ENCODE peak calls at places on chromosomes 6 and 20, in six cellular contexts. X is AG09319, Y is RWPE1, T is psoas muscle, L is cardiac fibroblast, N is prostate gland. C is an unnamed sample.

GRCh38 chr20:13205848-13206434 is 15.1 kb upstream of the ISM1 start:
- DNase-seq in T (no peak), N (no peak), Y (peak; percentile 11), X (no peak), L (no peak), C (no peak)

GRCh38 chr6:140440223-140440810 is 1065.9 kb upstream of the CITED2 start:
- DNase-seq in L (no peak), T (no peak), Y (no peak), X (no peak), N (no peak), C (no peak)

GRCh38 chr6:169165031-169165430 is 88.6 kb downstream of the THBS2 start:
- DNase-seq in T (no peak), Y (no peak), N (no peak), X (no peak), L (no peak), C (no peak)

GRCh38 chr6:16999486-17000436 is 102.1 kb upstream of the STMND1 start:
- DNase-seq in X (peak; percentile 80), T (no peak), L (peak; percentile 74), N (peak; percentile 49), Y (peak; percentile 30), C (peak; percentile 65)

GRCh38 chr6:165984743-165985142 is 182.9 kb downstream of the TBXT start:
- DNase-seq in Y (no peak), X (no peak), T (no peak), L (no peak), N (no peak), C (no peak)

GRCh38 chr20:57124346-57124745 is 142.1 kb downstream of the BMP7 start:
- DNase-seq in T (no peak), N (no peak), X (no peak), Y (no peak), L (no peak), C (no peak)

GRCh38 chr6:99995916-99996315 is 1.9 kb upstream of the MCHR2 start:
- DNase-seq in L (no peak), T (no peak), N (no peak), X (no peak), Y (no peak), C (no peak)

GRCh38 chr20:43857932-43858331 is 56.7 kb upstream of the TOX2 start:
- DNase-seq in L (no peak), T (no peak), N (no peak), X (no peak), Y (no peak), C (no peak)

GRCh38 chr6:63904844-63905243 is 269.2 kb downstream of the PHF3 start:
- DNase-seq in N (no peak), Y (peak; percentile 34), T (no peak), X (no peak), L (peak; percentile 93), C (no peak)

GRCh38 chr6:147768969-147769368 is 260.5 kb downstream of the SAMD5 start:
- DNase-seq in T (no peak), Y (no peak), L (no peak), X (no peak), N (no peak), C (no peak)
- TF ChIP-seq CTCF in T (no peak), Y (no peak), L (no peak), X (no peak), N (no peak), C (no peak)

DNA sequence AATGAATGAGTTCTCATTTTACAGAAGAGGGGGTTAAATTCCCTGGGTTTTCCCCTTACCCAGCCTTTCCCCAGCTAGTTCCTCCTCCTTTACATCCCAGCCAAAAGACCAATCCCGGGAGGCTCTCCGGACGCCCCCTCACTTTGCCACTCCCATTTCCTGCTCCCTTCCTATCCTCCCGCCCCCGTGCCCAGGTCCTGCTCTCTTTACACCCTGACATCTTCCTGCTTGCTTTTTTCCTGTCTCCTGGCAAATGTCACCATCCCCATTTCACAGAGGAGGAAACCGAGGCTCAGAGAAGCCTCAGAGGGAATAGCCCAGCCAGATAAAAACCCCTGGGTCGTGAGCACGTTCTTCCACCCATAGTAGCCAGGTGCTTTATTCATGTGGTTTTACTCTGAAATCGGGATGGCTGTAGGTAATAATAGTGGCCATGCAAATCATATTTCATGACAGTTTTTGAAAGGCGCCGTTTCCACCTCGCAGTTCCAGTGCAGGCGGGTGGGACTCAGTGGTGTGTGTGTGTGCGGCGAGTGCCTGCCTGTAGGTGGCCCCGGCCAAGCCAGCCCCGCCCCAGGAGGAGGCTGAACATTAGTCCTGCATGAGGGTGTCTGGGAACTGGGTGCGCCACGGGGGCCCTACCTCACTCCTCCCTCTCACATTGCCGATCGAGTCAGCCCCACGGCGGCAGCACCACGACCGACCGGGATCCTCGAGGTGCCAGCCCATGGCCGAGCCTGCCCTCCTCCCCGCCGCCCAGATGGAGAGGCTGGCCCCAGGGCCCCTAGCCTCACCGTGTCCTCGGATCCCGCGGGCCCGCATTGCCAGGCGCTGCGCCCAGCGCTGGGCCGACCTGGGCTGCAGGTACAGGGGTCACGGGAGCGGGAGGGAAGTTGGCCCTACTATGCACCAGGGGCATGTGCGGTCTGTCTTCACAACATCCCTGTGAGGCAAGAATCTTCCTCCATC is at the start of gene ARHGAP40:
- DNase-seq in T (no peak), X (no peak), Y (peak; percentile 80), N (peak; percentile 14), L (peak; percentile 18), C (no peak)
- TF ChIP-seq CTCF in T (no peak), X (no peak), Y (no peak), N (peak; percentile 39), L (peak; percentile 37), C (peak; percentile 17)

DNA sequence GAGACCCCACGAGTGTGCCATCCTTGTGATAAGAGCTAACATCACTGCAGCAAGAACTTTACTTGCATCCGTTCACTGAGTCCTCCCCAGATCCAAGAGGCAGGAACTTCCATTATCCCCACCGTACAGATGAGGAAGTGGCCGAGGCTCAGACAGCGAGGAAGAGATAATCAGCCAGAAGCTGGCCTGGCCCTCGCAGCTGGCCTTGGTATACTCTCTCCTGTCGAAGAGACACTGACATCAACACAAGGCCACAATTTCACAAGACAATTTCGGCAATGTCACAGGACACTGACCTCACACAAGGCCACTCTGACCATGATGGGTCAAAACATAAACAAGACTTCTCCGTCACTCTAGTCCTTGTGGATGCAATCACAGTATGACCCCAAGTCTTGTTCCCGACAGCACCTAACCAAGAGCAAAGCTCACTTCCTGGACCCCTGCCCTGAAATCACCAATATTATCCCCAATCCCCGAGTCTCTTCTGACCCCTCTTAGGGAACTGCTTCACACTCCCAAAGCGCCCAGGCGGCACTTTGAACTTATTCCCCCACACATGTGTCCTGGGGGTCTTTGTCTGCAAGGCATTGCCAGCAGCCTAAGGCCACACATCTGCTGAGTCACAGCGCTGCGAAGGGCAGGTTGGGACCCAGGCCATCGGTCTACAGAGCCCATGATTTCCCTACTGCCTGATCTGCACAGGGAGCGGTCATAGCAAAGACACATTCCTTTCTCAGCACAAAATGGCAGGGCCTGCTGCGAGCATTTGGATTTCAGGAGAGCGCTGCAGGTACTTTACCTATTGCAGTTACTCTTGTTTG is 14.8 kb upstream of the VAPB start:
- DNase-seq in N (no peak), T (no peak), L (no peak), X (no peak), Y (no peak), C (no peak)
- TF ChIP-seq CTCF in N (no peak), T (no peak), L (no peak), X (no peak), Y (no peak), C (no peak)

DNA sequence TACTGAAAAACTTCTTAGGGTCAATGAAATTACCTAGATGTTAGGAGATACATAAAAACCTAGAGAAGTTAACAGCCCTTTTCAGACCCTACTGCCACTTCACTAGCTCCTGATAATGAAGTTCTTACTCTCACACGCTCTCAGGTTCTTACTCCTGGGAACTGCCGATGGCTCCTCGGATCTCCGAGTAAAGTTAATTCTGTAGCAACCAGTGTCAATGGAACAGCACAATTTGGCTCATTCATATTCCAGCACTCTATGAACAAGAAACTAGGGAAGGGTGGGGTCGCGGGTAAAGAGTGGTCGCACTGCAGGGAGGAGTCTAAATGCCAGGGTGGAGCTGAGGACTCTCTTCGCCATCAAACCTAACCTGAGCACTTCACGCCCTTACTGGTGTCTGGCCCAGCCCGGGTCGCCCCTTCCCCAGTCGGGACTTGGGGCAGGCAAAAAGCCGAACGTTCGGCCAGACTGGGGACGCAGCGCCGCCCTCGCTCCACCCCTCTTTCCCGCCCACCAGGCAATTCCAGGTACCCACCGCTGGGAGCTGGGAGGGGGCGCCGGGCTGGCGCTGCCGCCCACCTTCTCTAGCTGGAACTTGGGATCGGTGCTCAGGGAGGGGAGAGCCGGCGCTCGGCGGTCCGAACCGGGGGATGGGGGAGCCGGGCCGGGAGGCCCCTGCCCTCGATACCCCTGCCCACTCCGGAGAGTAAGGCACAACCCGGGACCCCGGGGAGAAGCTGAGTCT is 744 bp downstream of the RAB23 start:
- DNase-seq in T (peak; percentile 53), Y (peak; percentile 69), X (no peak), N (peak; percentile 34), L (peak; percentile 67), C (no peak)
- TF ChIP-seq CTCF in T (peak; percentile 32), Y (peak; percentile 31), X (peak; percentile 36), N (peak; percentile 64), L (peak; percentile 48), C (peak; percentile 48)

GRCh38 chr20:47174844-47175243 is 181.7 kb downstream of the ZMYND8 start:
- DNase-seq in N (no peak), T (no peak), L (no peak), Y (no peak), X (no peak), C (no peak)

GRCh38 chr20:47172579-47172978 is 183.9 kb downstream of the ZMYND8 start:
- DNase-seq in N (no peak), T (no peak), X (no peak), Y (no peak), L (no peak), C (no peak)

GRCh38 chr20:47178277-47178676 is 178.2 kb downstream of the ZMYND8 start:
- DNase-seq in X (no peak), N (no peak), T (no peak), L (no peak), Y (no peak), C (no peak)

GRCh38 chr20:47175501-47175900 is 181.0 kb downstream of the ZMYND8 start:
- DNase-seq in T (no peak), N (no peak), Y (no peak), X (no peak), L (peak; percentile 6), C (no peak)

DNA sequence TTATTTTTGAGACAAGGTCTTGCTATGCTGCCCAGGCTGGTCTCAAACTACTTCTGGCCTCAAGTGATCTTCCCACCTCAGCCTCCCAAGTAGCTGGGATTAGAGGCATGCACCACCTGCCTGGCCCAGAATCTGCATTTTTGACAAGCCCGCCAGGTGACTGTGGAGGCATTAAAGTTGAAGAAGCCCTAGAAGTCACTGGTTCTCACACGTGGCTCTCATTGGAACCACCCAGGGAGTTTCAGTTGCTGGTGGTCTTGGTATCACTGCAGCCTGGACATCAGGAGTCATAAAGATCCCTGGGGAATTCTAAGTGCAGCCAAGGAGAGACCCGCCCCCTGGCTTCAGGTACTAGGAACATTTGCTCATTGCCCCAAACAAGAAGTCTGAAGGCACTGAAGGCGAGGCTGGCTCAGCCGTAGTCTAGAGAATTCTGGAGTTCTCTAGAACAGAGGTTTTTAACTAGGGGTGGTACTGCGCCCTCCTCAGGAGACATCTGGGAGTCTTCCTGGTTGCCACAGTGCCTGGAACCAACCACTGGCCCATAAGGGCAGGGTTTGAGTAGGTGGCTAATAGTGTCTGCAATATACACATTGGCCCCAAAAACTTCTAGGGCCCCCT is 182.8 kb downstream of the ZMYND8 start:
- DNase-seq in Y (no peak), T (no peak), L (no peak), X (no peak), N (no peak), C (no peak)
- TF ChIP-seq CTCF in Y (no peak), T (no peak), L (no peak), X (no peak), N (no peak), C (no peak)

DNA sequence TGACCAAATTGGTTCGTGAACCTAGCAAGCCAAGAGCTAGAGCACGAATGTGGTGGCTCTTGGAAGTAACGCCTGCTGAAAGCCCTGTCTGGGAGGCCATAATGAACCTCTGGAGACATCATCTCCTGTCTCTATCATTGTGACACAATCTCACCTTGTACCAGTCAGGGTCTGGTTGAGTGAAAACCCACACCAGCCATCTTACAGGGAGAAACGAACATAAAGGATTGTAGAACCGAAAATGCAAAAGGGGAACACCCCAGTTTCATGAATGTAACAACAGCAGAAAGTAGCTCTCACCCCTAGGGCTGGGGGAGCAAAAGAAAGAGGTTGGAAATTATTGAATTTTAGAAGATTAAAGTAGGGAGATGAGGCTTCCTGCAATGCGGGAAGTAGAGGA is 50.9 kb upstream of the TAB2 start:
- DNase-seq in N (no peak), X (no peak), L (no peak), T (no peak), Y (no peak), C (no peak)
- TF ChIP-seq CTCF in N (no peak), X (no peak), L (no peak), T (no peak), Y (no peak), C (no peak)